ENCODE peak calls at places on chromosome 9, in six cellular contexts. W is nucleus accumbens; B is nephron progenitor cell; N is activated CD8-positive, alpha-beta memory T cell treated with anti-CD3 and anti-CD28 coated beads, Interleukin-2, amount 50 U/mL, for 48 hours; T is type B pancreatic cell; H is stimulated activated CD4-positive, alpha-beta T cell treated with anti-CD3 and anti-CD28 coated beads, TNF-alpha, amount 100 ng/mL, for 24 hours. M is an unnamed sample.

GRCh38 chr9:38066907-38067610 is 2.0 kb downstream of the SHB start:
- DNase-seq in W (peak; percentile 12), B (peak; percentile 30), N (peak; percentile 59), T (no peak), H (no peak), M (peak; percentile 29)

GRCh38 chr9:104820336-104820735 is 56.4 kb downstream of the NIPSNAP3B start:
- DNase-seq in W (no peak), B (no peak), N (no peak), T (no peak), H (no peak), M (no peak)

GRCh38 chr9:21443849-21444625 is 3.8 kb downstream of the IFNA1 start:
- DNase-seq in W (no peak), B (no peak), N (no peak), T (no peak), H (no peak), M (no peak)

GRCh38 chr9:108677776-108678175 is 178.0 kb downstream of the ACTL7B start:
- DNase-seq in W (no peak), B (no peak), N (no peak), T (no peak), H (no peak), M (no peak)

GRCh38 chr9:77534376-77535057 is 113.6 kb downstream of the GNA14 start:
- DNase-seq in W (peak; percentile 42), B (no peak), N (no peak), T (no peak), H (no peak), M (peak; percentile 62)

GRCh38 chr9:107368696-107369095 is 85.6 kb downstream of the RAD23B start:
- DNase-seq in W (no peak), B (no peak), N (no peak), T (no peak), H (no peak), M (no peak)

GRCh38 chr9:126861707-126862460 is 1.4 kb downstream of the ZBTB34 start:
- DNase-seq in W (no peak), B (no peak), N (no peak), T (no peak), H (no peak), M (no peak)

GRCh38 chr9:98479449-98479848 is 224.0 kb upstream of the TBC1D2 start:
- DNase-seq in W (no peak), B (no peak), N (no peak), T (no peak), H (no peak), M (no peak)

GRCh38 chr9:36603006-36603405 is 30.3 kb downstream of the MELK start:
- DNase-seq in W (no peak), B (no peak), N (no peak), T (no peak), H (no peak), M (no peak)

GRCh38 chr9:10274983-10275382 is 337.8 kb downstream of the PTPRD start:
- DNase-seq in W (no peak), B (no peak), N (no peak), T (no peak), H (no peak), M (no peak)

GRCh38 chr9:89007041-89007440 is 15.8 kb downstream of the S1PR3 start:
- DNase-seq in W (no peak), B (no peak), N (no peak), T (peak; percentile 52), H (no peak), M (no peak)

GRCh38 chr9:92187989-92188714 is 72.9 kb upstream of the SPTLC1 start:
- DNase-seq in W (no peak), B (no peak), N (no peak), T (no peak), H (no peak), M (no peak)

GRCh38 chr9:125659954-125660353 is 47.1 kb downstream of the MAPKAP1 start:
- DNase-seq in W (no peak), B (no peak), N (no peak), T (no peak), H (no peak), M (no peak)

GRCh38 chr9:81814794-81815464 is 113.3 kb upstream of the SPATA31D4 start:
- DNase-seq in W (no peak), B (no peak), N (no peak), T (no peak), H (no peak), M (no peak)

GRCh38 chr9:73412874-73413273 is 261.2 kb downstream of the ANXA1 start:
- DNase-seq in W (no peak), B (no peak), N (no peak), T (no peak), H (no peak), M (no peak)

GRCh38 chr9:98995059-98995665 is 51.5 kb downstream of the COL15A1 start:
- DNase-seq in W (no peak), B (no peak), N (no peak), T (peak; percentile 53), H (no peak), M (peak; percentile 20)

GRCh38 chr9:69324549-69325401 is at the start of gene ENTREP1:
- DNase-seq in W (peak; percentile 61), B (peak; percentile 61), N (peak; percentile 53), T (no peak), H (no peak), M (peak; percentile 53)

GRCh38 chr9:81851340-81851739 is 76.9 kb upstream of the SPATA31D4 start:
- DNase-seq in W (no peak), B (no peak), N (no peak), T (no peak), H (no peak), M (no peak)

GRCh38 chr9:99222416-99223280 is 566 bp downstream of the SEC61B start:
- DNase-seq in W (no peak), B (no peak), N (no peak), T (no peak), H (no peak), M (no peak)

GRCh38 chr9:133497443-133497842 is 18.5 kb upstream of the SLC2A6 start:
- DNase-seq in W (no peak), B (no peak), N (no peak), T (no peak), H (no peak), M (no peak)

GRCh38 chr9:27407966-27408365 is 111.0 kb upstream of the EQTN start:
- DNase-seq in W (no peak), B (no peak), N (no peak), T (no peak), H (no peak), M (no peak)